ENCODE peak calls at places on chromosomes 11 and 22, in seven cellular contexts. R is HT-29; U is A172; J is right cardiac atrium; W is SK-N-MC; S is stimulated activated CD4-positive, alpha-beta T cell treated with anti-CD3 and anti-CD28 coated beads, Interleukin-4, amount 100 ng/mL, for 48 hours; K is anterior cingulate cortex. Y is an unnamed sample.

GRCh38 chr22:19962909-19963806 is 21.5 kb upstream of the TXNRD2 start:
- DNase-seq in W (no peak), U (no peak), J (peak), R (peak), S (peak), K (no peak), Y (peak)

GRCh38 chr11:64583296-64584262 is 7.4 kb upstream of the SLC22A12 start:
- DNase-seq in W (no peak), U (no peak), S (no peak), K (no peak), J (peak), R (no peak), Y (no peak)

GRCh38 chr22:44127353-44127752 is 53.4 kb upstream of the PARVG start:
- DNase-seq in K (no peak), U (no peak), S (no peak), W (no peak), J (no peak), R (no peak), Y (no peak)

GRCh38 chr11:96314326-96315050 is 28.5 kb downstream of the MAML2 start:
- DNase-seq in U (peak), J (peak), K (no peak), S (no peak), R (peak), W (no peak), Y (peak)

GRCh38 chr11:59773082-59773438 is 17.9 kb downstream of the STX3 start:
- DNase-seq in J (no peak), S (no peak), U (no peak), W (no peak), K (no peak), R (no peak), Y (no peak)

GRCh38 chr11:133966147-133966546 is 9.4 kb upstream of the IGSF9B start:
- DNase-seq in W (no peak), K (no peak), S (no peak), U (no peak), J (no peak), R (no peak), Y (no peak)

GRCh38 chr22:32823024-32823730 is 21.7 kb downstream of the TIMP3 start:
- DNase-seq in W (no peak), U (peak), K (no peak), R (peak), J (no peak), S (no peak), Y (no peak)

GRCh38 chr11:35717520-35717919 is 54.9 kb downstream of the TRIM44 start:
- DNase-seq in J (no peak), K (no peak), R (no peak), W (no peak), U (no peak), S (no peak), Y (no peak)

GRCh38 chr22:41074061-41074460 is 18.3 kb upstream of the EP300 start:
- DNase-seq in R (no peak), K (no peak), S (no peak), W (no peak), J (no peak), U (no peak), Y (no peak)

GRCh38 chr22:40204331-40205116 is 26.8 kb downstream of the TNRC6B start:
- DNase-seq in U (no peak), W (no peak), K (no peak), R (no peak), J (peak), S (no peak), Y (no peak)

GRCh38 chr11:117950999-117951961 is 22.1 kb upstream of the TMPRSS13 start:
- DNase-seq in K (no peak), S (no peak), R (no peak), J (no peak), W (no peak), U (no peak), Y (no peak)

GRCh38 chr22:43946391-43946680 is 8.9 kb upstream of the SAMM50 start:
- DNase-seq in R (no peak), K (no peak), J (no peak), U (peak), W (no peak), S (no peak), Y (no peak)

GRCh38 chr11:79040348-79040747 is 400.5 kb downstream of the TENM4 start:
- DNase-seq in R (no peak), W (no peak), J (no peak), S (no peak), K (no peak), U (no peak), Y (no peak)

GRCh38 chr22:49062155-49063039 is 765.3 kb downstream of the BRD1 start:
- DNase-seq in K (no peak), S (no peak), W (no peak), R (no peak), J (no peak), U (no peak), Y (no peak)

GRCh38 chr11:11555228-11555627 is 66.6 kb downstream of the GALNT18 start:
- DNase-seq in R (no peak), J (peak), K (peak), W (no peak), S (no peak), U (no peak), Y (no peak)

GRCh38 chr11:9577032-9577431 is 3.6 kb downstream of the WEE1 start:
- DNase-seq in U (no peak), K (no peak), R (no peak), S (no peak), W (no peak), J (no peak), Y (peak)

GRCh38 chr11:1772270-1773130 is 8.8 kb upstream of the CTSD start:
- DNase-seq in U (peak), W (no peak), J (peak), K (no peak), R (peak), S (no peak), Y (peak)

GRCh38 chr11:75035911-75036536 is 47.3 kb downstream of the NEU3 start:
- DNase-seq in S (no peak), J (no peak), W (no peak), R (no peak), U (no peak), K (no peak), Y (peak)

GRCh38 chr11:64951529-64951928 is 15.8 kb upstream of the GPHA2 start:
- DNase-seq in R (no peak), K (no peak), J (no peak), U (no peak), W (no peak), S (no peak), Y (no peak)

Y was measured in foreskin keratinocyte.